ENCODE peak calls at places on chromosomes 12 and 14, in five cellular contexts. N is PC-3; B is stimulated activated CD4-positive, alpha-beta T cell treated with anti-CD3 and anti-CD28 coated beads, Interleukin-2, amount 100 ng/mL, for 24 hours; Q is ACHN; F is effector CD8-positive, alpha-beta T cell. K is an unnamed sample.

GRCh38 chr14:60561845-60562746 is 53.1 kb downstream of the SIX6 start:
- DNase-seq in N (peak), B (peak), Q (peak), F (no peak), K (no peak)

GRCh38 chr12:27528788-27529187 is 4.8 kb downstream of the PPFIBP1 start:
- DNase-seq in N (no peak), B (no peak), Q (no peak), F (no peak), K (no peak)

GRCh38 chr12:12273291-12273957 is 6.6 kb upstream of the LRP6 start:
- DNase-seq in N (no peak), B (no peak), Q (no peak), F (no peak), K (no peak)

GRCh38 chr12:32089156-32089950 is 17.3 kb upstream of the BICD1 start:
- DNase-seq in N (peak), B (no peak), Q (no peak), F (no peak), K (no peak)

GRCh38 chr14:20836668-20837338 is 34.2 kb upstream of the RNASE1 start:
- DNase-seq in N (peak), B (no peak), Q (peak), F (no peak), K (no peak)

GRCh38 chr14:69909831-69910550 is 30.8 kb downstream of the SMOC1 start:
- DNase-seq in N (no peak), B (no peak), Q (no peak), F (no peak), K (no peak)

GRCh38 chr14:62711351-62712023 is 333.8 kb downstream of the KCNH5 start:
- DNase-seq in N (no peak), B (no peak), Q (no peak), F (no peak), K (no peak)

GRCh38 chr14:42513837-42514236 is 907.2 kb downstream of the LRFN5 start:
- DNase-seq in N (no peak), B (no peak), Q (no peak), F (no peak), K (no peak)

GRCh38 chr12:123982269-123982668 is 9.3 kb downstream of the ZNF664 start:
- DNase-seq in N (no peak), B (no peak), Q (no peak), F (no peak), K (no peak)

GRCh38 chr14:20530771-20531571 is 25.6 kb downstream of the RNASE10 start:
- DNase-seq in N (peak), B (peak), Q (peak), F (peak), K (peak)

GRCh38 chr14:30020271-30020670 is 92.6 kb upstream of the PRKD1 start:
- DNase-seq in N (no peak), B (no peak), Q (no peak), F (no peak), K (no peak)

GRCh38 chr12:53530920-53531319 is 23.6 kb upstream of the NPFF start:
- DNase-seq in N (peak), B (no peak), Q (no peak), F (no peak), K (no peak)

GRCh38 chr14:29681308-29681707 is 246.3 kb downstream of the PRKD1 start:
- DNase-seq in N (peak), B (no peak), Q (no peak), F (no peak), K (no peak)

GRCh38 chr12:58309806-58310205 is 368.4 kb downstream of the ATP23 start:
- DNase-seq in N (peak), B (no peak), Q (peak), F (no peak), K (no peak)

GRCh38 chr12:54641089-54641488 is 6.4 kb upstream of the LACRT start:
- DNase-seq in N (no peak), B (no peak), Q (no peak), F (no peak), K (no peak)

K was measured in naive B cell.